ENCODE peak calls at places on chromosome 1, in five cellular contexts. D is EL, W is GM19239, F is neural progenitor cell, Q is amniotic epithelial cell. H is an unnamed sample.

GRCh38 chr1:156115514-156116374 is 1.2 kb downstream of the LMNA start:
- DNase-seq in Q (peak), D (peak), W (no peak), F (peak), H (peak)

GRCh38 chr1:44584167-44584566 is 90.1 kb downstream of the TMEM53 start:
- DNase-seq in F (no peak), D (no peak), W (no peak), Q (no peak), H (no peak)

GRCh38 chr1:19398309-19398760 is 86.2 kb downstream of the SLC66A1 start:
- DNase-seq in F (no peak), W (no peak), Q (peak), D (peak), H (peak)

GRCh38 chr1:35269190-35269988 is 880 bp downstream of the ZMYM4 start:
- DNase-seq in W (no peak), F (no peak), Q (no peak), D (peak), H (no peak)

GRCh38 chr1:103156966-103157365 is 48.6 kb upstream of the COL11A1 start:
- DNase-seq in F (no peak), W (no peak), Q (peak), D (peak), H (peak)

GRCh38 chr1:1764876-1765478 is 13.3 kb downstream of the NADK start:
- DNase-seq in Q (no peak), F (no peak), D (no peak), W (no peak), H (no peak)

GRCh38 chr1:87061742-87062156 is 147.3 kb downstream of the HS2ST1 start:
- DNase-seq in D (peak), Q (no peak), W (no peak), F (no peak), H (peak)

GRCh38 chr1:10630661-10631120 is 155.9 kb downstream of the PEX14 start:
- DNase-seq in F (no peak), Q (no peak), D (no peak), W (no peak), H (no peak)

GRCh38 chr1:66526036-66526435 is 7.9 kb upstream of the SGIP1 start:
- DNase-seq in W (no peak), D (no peak), Q (no peak), F (no peak), H (no peak)

GRCh38 chr1:39268112-39268581 is 63.7 kb downstream of the MACF1 start:
- DNase-seq in D (peak), W (peak), F (peak), Q (peak), H (peak)

GRCh38 chr1:94646151-94646643 is 104.6 kb upstream of the F3 start:
- DNase-seq in W (no peak), Q (peak), D (peak), F (no peak), H (peak)

GRCh38 chr1:33560680-33561079 is 88.2 kb downstream of the ZSCAN20 start:
- DNase-seq in W (no peak), F (no peak), Q (peak), D (peak), H (no peak)

GRCh38 chr1:58395355-58395754 is 151.2 kb downstream of the OMA1 start:
- DNase-seq in F (no peak), W (no peak), D (peak), Q (peak), H (peak)

GRCh38 chr1:58883888-58884482 is 100.1 kb upstream of the JUN start:
- DNase-seq in Q (peak), F (no peak), D (no peak), W (peak), H (no peak)

GRCh38 chr1:21541835-21542234 is 32.6 kb downstream of the ALPL start:
- DNase-seq in F (no peak), D (peak), Q (peak), W (no peak), H (peak)

GRCh38 chr1:41353744-41354143 is 7.5 kb upstream of the FOXO6 start:
- DNase-seq in Q (peak), F (peak), D (peak), W (no peak), H (no peak)

GRCh38 chr1:160360227-160360695 is 6.6 kb upstream of the NHLH1 start:
- DNase-seq in Q (no peak), W (no peak), F (no peak), D (no peak), H (no peak)

GRCh38 chr1:201634261-201634660 is 95.3 kb downstream of the NAV1 start:
- DNase-seq in W (no peak), F (no peak), Q (peak), D (peak), H (peak)

GRCh38 chr1:102578806-102579205 is 529.5 kb downstream of the COL11A1 start:
- DNase-seq in F (no peak), D (peak), W (no peak), Q (peak), H (peak)

GRCh38 chr1:74586253-74586897 is 74.0 kb upstream of the LRRC53 start:
- DNase-seq in Q (no peak), D (no peak), W (no peak), F (no peak), H (no peak)

GRCh38 chr1:48756704-48757316 is 19.9 kb downstream of the BEND5 start:
- DNase-seq in D (no peak), Q (no peak), F (no peak), W (no peak), H (no peak)

GRCh38 chr1:186033744-186034345 is 299.7 kb downstream of the HMCN1 start:
- DNase-seq in W (no peak), F (no peak), Q (peak), D (peak), H (peak)

GRCh38 chr1:35447278-35447677 is 109.9 kb downstream of the KIAA0319L start:
- DNase-seq in W (no peak), D (no peak), Q (peak), F (no peak), H (no peak)

GRCh38 chr1:215625949-215626348 is 58.8 kb downstream of the KCTD3 start:
- DNase-seq in Q (no peak), F (no peak), W (no peak), D (no peak), H (no peak)

GRCh38 chr1:18875107-18875795 is 15.8 kb upstream of the TAS1R2 start:
- DNase-seq in D (peak), F (peak), W (peak), Q (peak), H (peak)

GRCh38 chr1:158864595-158864994 is 33.4 kb downstream of the MNDA start:
- DNase-seq in F (peak), D (no peak), W (no peak), Q (no peak), H (no peak)

GRCh38 chr1:22831729-22832413 is 121.2 kb downstream of the EPHB2 start:
- DNase-seq in D (peak), W (no peak), F (no peak), Q (peak), H (peak)

GRCh38 chr1:204684551-204685235 is 845 bp downstream of the LRRN2 start:
- DNase-seq in D (peak), W (no peak), Q (no peak), F (peak), H (peak)

GRCh38 chr1:229297746-229298145 is 26.8 kb downstream of the RAB4A start:
- DNase-seq in W (no peak), Q (no peak), D (no peak), F (no peak), H (no peak)

GRCh38 chr1:229454056-229454455 is 20.2 kb upstream of the ACTA1 start:
- DNase-seq in W (no peak), D (no peak), F (no peak), Q (peak), H (no peak)

GRCh38 chr1:92043621-92044020 is 13.8 kb downstream of the EPHX4 start:
- DNase-seq in D (no peak), F (peak), Q (no peak), W (no peak), H (peak)

GRCh38 chr1:65009724-65010420 is 43.5 kb upstream of the JAK1 start:
- DNase-seq in W (no peak), Q (no peak), F (no peak), D (no peak), H (no peak)

GRCh38 chr1:60657926-60658325 is 424.4 kb upstream of the NFIA start:
- DNase-seq in F (no peak), W (no peak), D (no peak), Q (no peak), H (no peak)

GRCh38 chr1:203166192-203166940 is 9.3 kb downstream of the MYBPH start:
- DNase-seq in D (no peak), W (no peak), Q (no peak), F (no peak), H (peak)

GRCh38 chr1:215594640-215595039 is 27.5 kb downstream of the KCTD3 start:
- DNase-seq in W (no peak), Q (no peak), D (no peak), F (no peak), H (no peak)

GRCh38 chr1:234967121-234967520 is 161.5 kb downstream of the TOMM20 start:
- DNase-seq in F (no peak), D (no peak), W (no peak), Q (no peak), H (no peak)

GRCh38 chr1:93997756-93998155 is 88.5 kb upstream of the GCLM start:
- DNase-seq in Q (no peak), W (no peak), D (no peak), F (no peak), H (no peak)

GRCh38 chr1:35369922-35370671 is 101.6 kb downstream of the ZMYM4 start:
- DNase-seq in Q (peak), F (peak), D (peak), W (no peak), H (no peak)

GRCh38 chr1:2412773-2413494 is 570 bp upstream of the PEX10 start:
- DNase-seq in F (peak), D (no peak), Q (peak), W (peak), H (peak)

H was measured in NCI-H226.